ENCODE peak calls at places on chromosomes 3 and 15, in five cellular contexts. O is activated CD8-positive, alpha-beta memory T cell treated with anti-CD3 and anti-CD28 coated beads for 48 hours; H is stimulated activated CD4-positive, alpha-beta T cell treated with anti-CD3 and anti-CD28 coated beads, Interleukin-1b, Interleukin-23, amount 100 ng/mL, for 24 hours; N is C1 segment of cervical spinal cord; D is tibial artery. T is an unnamed sample.

GRCh38 chr3:101942356-101942755 is 93.0 kb downstream of the NFKBIZ start:
- DNase-seq in H (no peak), O (no peak), N (no peak), D (no peak), T (no peak)

GRCh38 chr3:37892917-37893595 is 31.4 kb downstream of the CTDSPL start:
- DNase-seq in H (no peak), D (peak; percentile 52), N (peak; percentile 23), O (no peak), T (peak; percentile 18)

GRCh38 chr15:51077565-51078153 is 17.0 kb downstream of the TNFAIP8L3 start:
- DNase-seq in O (peak; percentile 33), D (peak; percentile 49), N (no peak), H (peak; percentile 62), T (no peak)

GRCh38 chr3:151765685-151766084 is 32.0 kb downstream of the AADACL2 start:
- DNase-seq in O (no peak), N (no peak), H (no peak), D (no peak), T (no peak)

GRCh38 chr3:138688871-138689299 is 80.3 kb downstream of the FAIM start:
- DNase-seq in O (no peak), H (no peak), N (no peak), D (no peak), T (no peak)

GRCh38 chr15:67080900-67081431 is 15.6 kb downstream of the SMAD3 start:
- DNase-seq in H (no peak), D (peak; percentile 62), N (no peak), O (no peak), T (peak; percentile 84)

GRCh38 chr3:45889278-45889833 is 3.0 kb downstream of the CCR9 start:
- DNase-seq in H (no peak), D (no peak), N (no peak), O (no peak), T (no peak)

GRCh38 chr3:109773006-109773405 is 435.7 kb upstream of the DPPA4 start:
- DNase-seq in D (no peak), O (no peak), H (no peak), N (no peak), T (peak; percentile 5)

GRCh38 chr3:155029941-155030340 is 50.2 kb upstream of the MME start:
- DNase-seq in D (no peak), O (no peak), N (no peak), H (no peak), T (no peak)

GRCh38 chr3:129575987-129576364 is 30.5 kb downstream of the PLXND1 start:
- DNase-seq in O (no peak), N (no peak), H (no peak), D (no peak), T (no peak)

GRCh38 chr3:71050133-71050520 is 533.4 kb downstream of the FOXP1 start:
- DNase-seq in H (no peak), D (no peak), N (no peak), O (no peak), T (peak; percentile 83)

GRCh38 chr15:39896837-39897236 is 23.2 kb downstream of the GPR176 start:
- DNase-seq in O (no peak), H (no peak), D (no peak), N (no peak), T (peak; percentile 88)

GRCh38 chr3:105534491-105534890 is 167.8 kb downstream of the ALCAM start:
- DNase-seq in O (no peak), H (no peak), D (no peak), N (no peak), T (no peak)

GRCh38 chr3:111690242-111690641 is 95.1 kb upstream of the ZBED2 start:
- DNase-seq in O (no peak), N (no peak), H (no peak), D (no peak), T (peak; percentile 79)

GRCh38 chr3:172376402-172376801 is 71.9 kb downstream of the GHSR start:
- DNase-seq in H (no peak), N (no peak), O (no peak), D (no peak), T (no peak)

GRCh38 chr15:39172380-39173281 is 408.2 kb upstream of the THBS1 start:
- DNase-seq in D (no peak), O (no peak), N (no peak), H (no peak), T (peak; percentile 79)

GRCh38 chr3:154971771-154972326 is 108.3 kb upstream of the MME start:
- DNase-seq in N (no peak), D (no peak), H (no peak), O (no peak), T (peak; percentile 42)

GRCh38 chr15:58517252-58517681 is 85.5 kb downstream of the LIPC start:
- DNase-seq in O (no peak), D (no peak), H (no peak), N (no peak), T (no peak)

GRCh38 chr3:31077826-31078225 is 183.4 kb upstream of the GADL1 start:
- DNase-seq in D (no peak), O (no peak), N (no peak), H (no peak), T (peak; percentile 54)

GRCh38 chr3:48151058-48151806 is 37.0 kb downstream of the CDC25A start:
- DNase-seq in O (peak; percentile 18), D (peak; percentile 67), H (peak; percentile 33), N (peak; percentile 49), T (peak; percentile 87)

GRCh38 chr3:101849714-101850326 is 506 bp downstream of the NFKBIZ start:
- DNase-seq in O (peak; percentile 28), H (peak; percentile 29), N (peak; percentile 61), D (peak; percentile 46), T (no peak)

GRCh38 chr3:98564282-98565005 is 29.0 kb downstream of the CPOX start:
- DNase-seq in O (no peak), D (no peak), H (no peak), N (no peak), T (no peak)

GRCh38 chr3:136532766-136533165 is 219.4 kb downstream of the STAG1 start:
- DNase-seq in O (no peak), N (no peak), D (no peak), H (no peak), T (no peak)

GRCh38 chr15:59501531-59502113 is 63.6 kb downstream of the FAM81A start:
- DNase-seq in O (no peak), D (no peak), H (no peak), N (no peak), T (peak; percentile 55)

T was measured in IMR-90.